ENCODE peak calls at places on chromosome 11, in seven cellular contexts. Z is epithelial cell of esophagus, M is iPS DF 6.9, E is progenitor cell of endocrine pancreas, S is HS-5, W is HT-29, V is NCI-H446 treated with DMSO at 0.1 percent for 48 hours. C is an unnamed sample.

GRCh38 chr11:8691601-8692000 is 9.0 kb downstream of the RPL27A start:
- DNase-seq in V (no peak), W (no peak), Z (no peak), E (no peak), M (no peak), S (no peak), C (no peak)

GRCh38 chr11:62677160-62677559 is 1.7 kb downstream of the UBXN1 start:
- DNase-seq in Z (no peak), W (no peak), V (no peak), S (no peak), M (no peak), E (no peak), C (no peak)

GRCh38 chr11:134261626-134262488 is 8.5 kb downstream of the ACAD8 start:
- DNase-seq in M (no peak), E (no peak), V (no peak), W (peak; percentile 65), Z (peak; percentile 63), S (no peak), C (no peak)

GRCh38 chr11:44399968-44400367 is 90.0 kb upstream of the ALX4 start:
- DNase-seq in E (no peak), M (no peak), Z (no peak), S (no peak), V (no peak), W (no peak), C (no peak)

GRCh38 chr11:20000022-20000392 is 160.3 kb downstream of the DBX1 start:
- DNase-seq in Z (no peak), S (no peak), V (no peak), E (no peak), M (no peak), W (no peak), C (no peak)

GRCh38 chr11:34271727-34272126 is 86.1 kb downstream of the ABTB2 start:
- DNase-seq in M (no peak), V (no peak), W (no peak), S (no peak), Z (no peak), E (no peak), C (no peak)

GRCh38 chr11:124740277-124740882 is 638 bp downstream of the NRGN start:
- DNase-seq in Z (peak; percentile 63), S (no peak), M (no peak), E (no peak), W (peak; percentile 48), V (no peak), C (peak; percentile 38)

GRCh38 chr11:127059286-127060200 is 59.0 kb upstream of the KIRREL3 start:
- DNase-seq in S (no peak), M (no peak), W (no peak), E (no peak), V (no peak), Z (no peak), C (no peak)

GRCh38 chr11:30131535-30131934 is 99.3 kb upstream of the FSHB start:
- DNase-seq in E (no peak), Z (peak; percentile 33), S (no peak), W (peak; percentile 67), V (no peak), M (no peak), C (no peak)

GRCh38 chr11:92886243-92886905 is 83.1 kb upstream of the MTNR1B start:
- DNase-seq in S (no peak), V (peak; percentile 68), E (peak; percentile 49), M (peak; percentile 31), Z (peak; percentile 77), W (peak; percentile 81), C (no peak)

GRCh38 chr11:693415-693831 is 1.6 kb downstream of the DEAF1 start:
- DNase-seq in E (no peak), S (no peak), M (no peak), W (peak; percentile 20), Z (peak; percentile 43), V (no peak), C (no peak)

GRCh38 chr11:106875013-106875412 is 143.3 kb downstream of the GUCY1A2 start:
- DNase-seq in W (no peak), M (no peak), E (no peak), V (no peak), S (no peak), Z (peak; percentile 4), C (no peak)

GRCh38 chr11:61079416-61080150 is 22.7 kb upstream of the CD5 start:
- DNase-seq in Z (no peak), M (no peak), S (no peak), E (no peak), V (no peak), W (no peak), C (no peak)

GRCh38 chr11:122659676-122660571 is 4.4 kb downstream of the UBASH3B start:
- DNase-seq in V (no peak), M (no peak), W (no peak), E (no peak), Z (no peak), S (no peak), C (no peak)

GRCh38 chr11:103091441-103091809 is 535 bp downstream of the DCUN1D5 start:
- DNase-seq in Z (peak; percentile 56), V (peak; percentile 30), W (peak; percentile 64), E (peak; percentile 24), S (no peak), M (no peak), C (no peak)

GRCh38 chr11:46845440-46845739 is 690 bp downstream of the CKAP5 start:
- DNase-seq in S (no peak), Z (no peak), E (no peak), W (no peak), V (no peak), M (no peak), C (no peak)

GRCh38 chr11:10588904-10589303 is 20.4 kb upstream of the LYVE1 start:
- DNase-seq in E (no peak), S (no peak), Z (peak; percentile 87), W (no peak), V (no peak), M (no peak), C (no peak)

GRCh38 chr11:84165139-84165538 is 879.0 kb upstream of the CCDC90B start:
- DNase-seq in E (no peak), V (no peak), M (no peak), W (no peak), S (no peak), Z (no peak), C (no peak)

GRCh38 chr11:96145163-96145585 is 197.8 kb downstream of the MAML2 start:
- DNase-seq in V (no peak), S (no peak), W (peak; percentile 69), E (no peak), M (no peak), Z (no peak), C (no peak)

GRCh38 chr11:77086521-77087472 is 15.8 kb upstream of the OMP start:
- DNase-seq in V (no peak), E (no peak), Z (no peak), W (peak; percentile 88), M (no peak), S (no peak), C (no peak)

GRCh38 chr11:65695459-65696241 is 16.4 kb upstream of the KAT5 start:
- DNase-seq in E (no peak), W (peak; percentile 66), S (no peak), M (no peak), V (peak; percentile 14), Z (peak; percentile 37), C (no peak)

GRCh38 chr11:16925495-16926065 is 88.6 kb downstream of the PLEKHA7 start:
- DNase-seq in M (peak; percentile 39), Z (peak; percentile 37), E (peak; percentile 48), W (peak; percentile 65), S (no peak), V (no peak), C (no peak)

GRCh38 chr11:112318193-112318592 is 57.5 kb upstream of the PLET1 start:
- DNase-seq in W (no peak), M (no peak), V (peak; percentile 44), S (peak; percentile 83), E (no peak), Z (peak; percentile 93), C (no peak)

C was measured in effector memory CD4-positive, alpha-beta T cell.